ENCODE peak calls at places on chromosomes 12 and 14, in six cellular contexts. T, I, V, S, L and N are unnamed samples.

GRCh38 chr14:47277703-47278102 is 397.7 kb downstream of the MDGA2 start:
- DNase-seq in T (no peak), I (no peak), V (no peak), S (no peak), L (no peak), N (peak)

GRCh38 chr14:103862393-103862782 is 15.0 kb upstream of the PPP1R13B start:
- DNase-seq in T (no peak), I (no peak), V (peak), S (no peak), L (no peak), N (no peak)

GRCh38 chr14:100443643-100444042 is 120.5 kb downstream of the SLC25A47 start:
- DNase-seq in T (no peak), I (no peak), V (no peak), S (no peak), L (no peak), N (peak)

GRCh38 chr12:70661762-70662161 is 24.5 kb upstream of the PTPRB start:
- DNase-seq in T (no peak), I (no peak), V (no peak), S (no peak), L (no peak), N (peak)

GRCh38 chr12:96045566-96045965 is 10.2 kb upstream of the LTA4H start:
- DNase-seq in T (no peak), I (no peak), V (peak), S (no peak), L (no peak), N (no peak)

GRCh38 chr12:4434721-4435425 is 10.7 kb downstream of the FGF6 start:
- DNase-seq in T (no peak), I (no peak), V (no peak), S (no peak), L (no peak), N (no peak)

GRCh38 chr14:89405712-89406111 is 11.3 kb downstream of the FOXN3 start:
- DNase-seq in T (no peak), I (no peak), V (no peak), S (no peak), L (no peak), N (no peak)

GRCh38 chr12:43586646-43587245 is 34.7 kb upstream of the ADAMTS20 start:
- DNase-seq in T (no peak), I (no peak), V (no peak), S (no peak), L (no peak), N (no peak)

GRCh38 chr12:31117203-31118011 is 43.7 kb downstream of the DDX11 start:
- DNase-seq in T (peak), I (no peak), V (no peak), S (no peak), L (no peak), N (peak)

GRCh38 chr14:45149602-45150001 is 13.9 kb downstream of the FANCM start:
- DNase-seq in T (no peak), I (no peak), V (no peak), S (no peak), L (no peak), N (no peak)

GRCh38 chr14:29109589-29109988 is 343.0 kb downstream of the FOXG1 start:
- DNase-seq in T (no peak), I (no peak), V (no peak), S (no peak), L (no peak), N (no peak)

GRCh38 chr14:102938191-102938590 is 15.7 kb downstream of the AMN start:
- DNase-seq in T (no peak), I (no peak), V (peak), S (no peak), L (no peak), N (no peak)

GRCh38 chr12:26245175-26245942 is 50.0 kb downstream of the SSPN start:
- DNase-seq in T (no peak), I (no peak), V (no peak), S (no peak), L (no peak), N (no peak)

GRCh38 chr14:83816755-83817154 is 1713.2 kb upstream of the FLRT2 start:
- DNase-seq in T (no peak), I (no peak), V (no peak), S (no peak), L (no peak), N (no peak)

GRCh38 chr12:42696424-42697149 is 107.0 kb upstream of the PRICKLE1 start:
- DNase-seq in T (peak), I (peak), V (peak), S (peak), L (no peak), N (peak)

GRCh38 chr12:102769323-102769916 is 147.6 kb downstream of the PAH start:
- DNase-seq in T (peak), I (peak), V (no peak), S (peak), L (no peak), N (peak)

GRCh38 chr12:42588981-42589464 is 523 bp downstream of the PRICKLE1 start:
- DNase-seq in T (peak), I (peak), V (no peak), S (no peak), L (no peak), N (no peak)

GRCh38 chr14:105601360-105602242 is 75.2 kb downstream of the TMEM121 start:
- DNase-seq in T (no peak), I (no peak), V (no peak), S (no peak), L (no peak), N (no peak)

GRCh38 chr12:94458882-94459772 is 540 bp downstream of the CEP83 start:
- DNase-seq in T (no peak), I (no peak), V (no peak), S (no peak), L (no peak), N (peak)

GRCh38 chr12:2335109-2335508 is 282.3 kb downstream of the CACNA1C start:
- DNase-seq in T (no peak), I (no peak), V (no peak), S (no peak), L (no peak), N (no peak)

GRCh38 chr14:48325486-48325885 is 650.1 kb upstream of the MDGA2 start:
- DNase-seq in T (no peak), I (no peak), V (no peak), S (no peak), L (no peak), N (no peak)

GRCh38 chr12:77213316-77213715 is 147.9 kb upstream of the E2F7 start:
- DNase-seq in T (no peak), I (no peak), V (no peak), S (no peak), L (no peak), N (no peak)

GRCh38 chr12:120496353-120497340 is 734 bp downstream of the DYNLL1 start:
- DNase-seq in T (peak), I (peak), V (peak), S (no peak), L (no peak), N (peak)

GRCh38 chr12:106305376-106305775 is 2.8 kb downstream of the TCP11L2 start:
- DNase-seq in T (no peak), I (no peak), V (no peak), S (no peak), L (no peak), N (no peak)

GRCh38 chr12:84637926-84638325 is 274.7 kb downstream of the SLC6A15 start:
- DNase-seq in T (no peak), I (no peak), V (no peak), S (no peak), L (no peak), N (peak)

GRCh38 chr12:55996201-55996714 is 818 bp upstream of the SUOX start:
- DNase-seq in T (peak), I (peak), V (no peak), S (no peak), L (no peak), N (peak)

DNA sequence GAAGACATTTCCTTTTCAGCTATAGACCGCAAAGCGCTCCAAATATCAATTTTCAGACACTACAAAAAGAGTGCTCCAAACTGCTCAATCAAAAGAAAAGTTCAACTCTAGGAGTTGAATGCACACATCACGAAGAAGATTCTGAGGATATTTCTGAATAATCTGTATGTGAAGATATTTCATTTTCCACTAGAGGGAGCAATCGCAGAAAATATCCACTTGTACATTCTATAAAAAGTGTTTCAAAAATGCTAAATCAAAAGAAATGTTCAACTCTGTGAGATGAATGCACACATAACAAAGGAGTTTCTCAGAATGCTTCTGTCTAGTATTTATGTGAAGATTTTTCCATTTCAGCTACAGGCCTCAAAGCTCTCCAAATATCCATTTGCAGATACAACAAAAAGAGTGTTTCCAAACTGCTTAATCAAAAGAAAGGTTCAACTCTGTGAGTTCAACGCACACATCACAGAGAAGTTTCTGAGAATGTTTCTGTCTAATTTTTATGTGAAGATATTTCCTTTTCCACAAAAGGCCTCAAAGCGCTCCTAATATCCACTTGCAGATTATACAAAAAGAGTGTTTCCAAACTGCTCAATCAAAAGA is 643.8 kb upstream of the ALG10B start:
- DNase-seq in T (no peak), I (no peak), V (no peak), S (no peak), L (no peak), N (no peak)
- TF ChIP-seq CTCF in T (no peak), I (no peak), V (no peak), S (no peak), L (no peak), N (peak)

GRCh38 chr12:54935235-54935951 is 49.2 kb downstream of the TESPA1 start:
- DNase-seq in T (no peak), I (no peak), V (no peak), S (peak), L (no peak), N (peak)
- H3K4me3 ChIP-seq in T (no peak), I (no peak), V (no peak), S (no peak), L (no peak), N (no peak)

GRCh38 chr12:6195665-6196535 is 4.3 kb upstream of the CD9 start:
- DNase-seq in T (peak), I (peak), V (peak), S (peak), L (no peak), N (peak)

GRCh38 chr12:6192604-6193380 is 7.4 kb upstream of the CD9 start:
- DNase-seq in T (no peak), I (no peak), V (no peak), S (no peak), L (no peak), N (no peak)

GRCh38 chr12:6198556-6198955 is 1.6 kb upstream of the CD9 start:
- DNase-seq in T (no peak), I (no peak), V (no peak), S (no peak), L (no peak), N (no peak)

GRCh38 chr12:6197996-6198395 is 2.2 kb upstream of the CD9 start:
- DNase-seq in T (no peak), I (no peak), V (no peak), S (no peak), L (no peak), N (no peak)

GRCh38 chr12:6193853-6194815 is 6.1 kb upstream of the CD9 start:
- DNase-seq in T (no peak), I (no peak), V (peak), S (no peak), L (no peak), N (no peak)
- TF ChIP-seq CTCF in T (no peak), I (no peak), V (no peak), S (peak), L (no peak), N (no peak)

GRCh38 chr14:64986578-64987571 is at the start of gene FNTB:
- DNase-seq in T (peak), I (peak), V (peak), S (peak), L (peak), N (peak)

GRCh38 chr14:64979336-64980074 is 7.2 kb upstream of the FNTB start:
- DNase-seq in T (no peak), I (no peak), V (no peak), S (no peak), L (no peak), N (peak)

DNA sequence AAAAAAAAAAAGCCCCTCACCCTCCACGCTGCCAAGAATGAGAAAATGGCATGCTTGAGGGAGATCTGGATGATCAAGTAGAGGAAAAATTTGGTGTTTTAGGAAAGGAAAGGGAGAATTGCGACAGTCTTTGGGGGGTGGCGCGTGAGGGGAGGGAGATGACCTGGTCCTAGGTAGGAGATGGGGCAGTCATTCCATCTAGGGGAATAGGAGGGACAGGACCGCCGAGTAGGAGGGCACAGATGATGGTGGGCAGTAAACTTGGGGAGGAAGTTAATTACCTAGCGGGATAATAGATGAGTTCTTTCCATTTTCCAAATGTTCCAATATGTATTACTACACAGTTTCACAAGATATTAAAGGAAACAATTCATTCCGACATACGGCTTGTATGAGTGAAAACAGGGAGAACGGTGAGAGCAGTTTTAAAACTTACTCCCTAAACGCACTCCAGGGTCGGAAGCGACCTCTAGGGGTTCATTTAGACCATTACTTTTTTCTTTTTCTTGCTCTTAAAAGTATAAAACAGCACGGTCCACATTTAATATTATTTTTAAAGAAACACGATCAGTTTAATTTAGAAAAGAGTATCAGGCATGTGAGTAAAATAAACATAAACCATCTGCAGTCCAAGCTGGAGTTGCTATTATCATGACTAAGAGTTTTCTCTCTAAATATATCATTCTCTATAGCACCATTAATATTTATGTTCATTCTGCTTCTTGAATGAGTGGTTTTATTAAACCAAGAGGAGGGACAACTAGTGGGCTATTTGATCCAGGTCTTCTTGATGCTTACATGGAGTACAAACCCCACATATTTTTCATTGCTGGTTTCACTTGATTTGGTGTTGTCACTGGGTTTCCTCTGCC is 3.0 kb upstream of the FNTB start:
- DNase-seq in T (no peak), I (no peak), V (no peak), S (no peak), L (no peak), N (peak)
- H3K4me3 ChIP-seq in T (peak), I (no peak), V (no peak), S (peak), L (peak), N (peak)

DNA sequence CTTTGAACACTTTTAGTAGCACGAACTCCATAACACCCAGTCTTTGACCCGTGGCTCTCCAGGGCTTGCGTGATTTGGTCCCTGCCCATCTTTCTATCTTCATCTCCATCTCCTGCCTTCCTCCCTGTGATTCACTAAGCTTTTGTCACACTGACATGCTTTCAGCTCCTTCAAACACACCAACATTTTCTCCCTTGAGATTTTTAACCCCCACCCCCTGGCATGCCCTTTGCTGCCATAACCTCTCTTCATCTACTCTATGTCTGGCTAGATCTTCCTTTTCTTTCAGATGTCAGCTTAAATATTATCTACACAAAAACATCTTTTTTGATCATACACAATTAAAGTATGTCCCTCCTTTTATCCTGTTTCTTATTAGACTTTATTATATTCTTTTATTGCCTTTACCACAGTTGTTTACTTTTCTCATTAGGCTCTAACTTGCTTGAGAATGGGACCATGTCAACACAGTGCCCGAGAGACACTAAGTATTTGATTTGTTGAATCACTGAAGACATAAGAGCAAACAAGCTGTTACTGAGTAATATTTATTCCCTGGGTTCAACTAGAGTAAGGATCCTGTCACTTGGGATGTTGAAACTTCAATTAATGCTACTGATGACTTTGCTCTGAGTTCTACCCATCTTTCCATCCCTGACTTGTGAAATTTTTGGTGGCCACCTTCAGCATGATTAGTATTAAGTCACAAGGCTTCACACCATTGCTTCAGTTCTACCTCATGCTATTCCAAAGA is 387.3 kb downstream of the LRIG3 start:
- DNase-seq in T (no peak), I (no peak), V (no peak), S (no peak), L (no peak), N (no peak)
- TF ChIP-seq CTCF in T (no peak), I (no peak), V (no peak), S (no peak), L (no peak), N (no peak)

DNA sequence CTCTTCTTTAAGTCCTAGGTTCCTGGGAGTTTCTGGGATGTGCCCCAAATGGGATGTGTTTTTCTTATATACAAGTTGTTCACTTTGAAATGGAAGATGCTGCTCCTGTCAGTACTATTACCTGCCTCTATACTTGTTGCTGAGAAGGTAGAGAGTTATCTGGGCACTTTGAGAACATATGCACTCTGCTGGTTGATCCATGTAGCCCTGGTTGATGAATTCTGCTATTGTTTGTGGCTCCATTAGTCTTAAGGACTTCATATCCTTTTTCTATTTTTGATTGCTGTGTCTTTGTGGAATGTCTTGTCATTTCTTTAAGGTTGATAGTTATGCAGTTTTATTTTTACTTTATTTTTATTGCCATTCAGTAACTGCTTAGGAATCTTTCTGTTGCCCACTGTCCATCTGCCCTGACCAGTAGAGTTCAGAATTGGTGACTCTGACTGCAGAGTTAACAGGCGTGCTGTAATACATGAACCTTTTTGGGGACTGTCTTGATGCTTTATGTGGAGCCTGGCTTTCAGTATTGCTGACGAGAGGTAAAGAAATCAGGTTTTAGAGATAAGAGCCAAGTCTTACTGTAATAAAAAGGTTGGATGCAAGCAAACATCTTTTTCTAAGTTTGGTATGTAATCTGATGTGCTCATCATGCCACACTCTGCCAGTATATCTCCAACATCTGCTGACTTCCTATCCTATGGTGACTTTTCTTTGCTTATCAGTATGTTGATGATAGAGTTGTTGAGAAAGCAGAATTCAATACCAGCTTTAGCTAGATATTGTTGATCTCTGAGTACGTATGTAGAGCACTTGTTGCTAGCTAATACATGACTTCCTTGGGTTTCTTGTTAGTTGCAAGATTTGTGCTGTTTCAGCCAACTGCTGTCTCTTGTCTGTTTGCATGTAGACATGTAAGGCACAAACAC is 1.6 kb downstream of the GMPR2 start:
- DNase-seq in T (no peak), I (no peak), V (no peak), S (no peak), L (no peak), N (no peak)
- H3K4me3 ChIP-seq in T (peak), I (no peak), V (no peak), S (no peak), L (no peak), N (no peak)

DNA sequence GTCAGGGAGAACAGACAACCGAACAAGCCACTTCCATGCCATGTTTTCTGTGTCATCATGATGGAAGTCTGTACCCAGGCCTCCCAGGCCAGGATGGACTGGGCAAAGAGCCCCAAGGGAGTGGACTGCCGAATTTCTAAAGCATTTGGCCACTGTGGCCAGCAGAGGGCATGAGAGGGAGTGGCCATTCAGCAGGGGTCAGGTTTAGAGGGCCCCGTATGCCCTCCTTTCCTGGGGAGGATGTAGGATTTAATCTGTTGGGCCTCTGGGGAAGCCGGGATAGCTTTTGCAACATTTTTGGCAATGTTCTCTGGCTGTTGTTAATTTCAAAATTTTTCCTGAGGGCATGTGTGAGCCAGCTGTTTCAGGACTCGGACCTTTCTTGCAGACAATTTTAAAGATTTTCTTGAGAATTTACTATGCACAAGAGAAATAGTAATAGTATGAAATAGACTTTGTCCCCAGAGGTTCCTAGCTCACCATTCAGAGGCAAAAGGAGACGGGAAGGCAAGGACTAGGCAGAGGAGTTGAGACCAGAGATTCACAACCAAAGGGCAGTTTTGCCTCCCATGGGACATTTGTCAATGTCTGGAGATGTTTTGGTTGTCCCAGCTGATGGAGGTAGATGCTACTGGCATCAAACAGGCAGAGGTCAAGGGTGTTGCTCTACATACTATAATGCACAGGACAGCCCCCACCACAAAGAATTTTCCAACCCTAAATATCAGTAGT is 18.0 kb downstream of the ACACB start:
- DNase-seq in T (peak), I (no peak), V (no peak), S (no peak), L (no peak), N (peak)
- TF ChIP-seq CTCF in T (peak), I (peak), V (peak), S (peak), L (peak), N (peak)